ENCODE peak calls at places on chromosomes 2 and 18, in five cellular contexts. One of them, this sample, is unnamed.

GRCh38 chr2:199136681-199137080 is 321.1 kb downstream of the SATB2 start:
- DNase-seq in H7: no peak
- DNase-seq in CD8-positive, alpha-beta memory T cell: no peak
- DNase-seq in prostate gland: no peak
- DNase-seq in fibroblast of pulmonary artery: peak; percentile 27
- DNase-seq in this sample: no peak

GRCh38 chr2:216108967-216109921 is at the start of gene XRCC5:
- DNase-seq in H7: peak; percentile 90
- DNase-seq in CD8-positive, alpha-beta memory T cell: peak; percentile 96
- DNase-seq in prostate gland: peak; percentile 93
- DNase-seq in fibroblast of pulmonary artery: peak; percentile 98
- DNase-seq in this sample: peak; percentile 85

GRCh38 chr2:237593036-237593435 is 2.5 kb upstream of the RAB17 start:
- DNase-seq in H7: no peak
- DNase-seq in CD8-positive, alpha-beta memory T cell: no peak
- DNase-seq in prostate gland: no peak
- DNase-seq in fibroblast of pulmonary artery: no peak
- DNase-seq in this sample: no peak

GRCh38 chr2:233455006-233455405 is 100.7 kb downstream of the DGKD start:
- DNase-seq in H7: no peak
- DNase-seq in CD8-positive, alpha-beta memory T cell: no peak
- DNase-seq in prostate gland: no peak
- DNase-seq in fibroblast of pulmonary artery: no peak
- DNase-seq in this sample: no peak

GRCh38 chr2:33383838-33384237 is 92.6 kb upstream of the RASGRP3 start:
- DNase-seq in H7: no peak
- DNase-seq in CD8-positive, alpha-beta memory T cell: no peak
- DNase-seq in prostate gland: no peak
- DNase-seq in fibroblast of pulmonary artery: no peak
- DNase-seq in this sample: no peak

GRCh38 chr2:10977003-10977402 is 65.3 kb downstream of the KCNF1 start:
- DNase-seq in H7: peak; percentile 59
- DNase-seq in CD8-positive, alpha-beta memory T cell: no peak
- DNase-seq in prostate gland: no peak
- DNase-seq in fibroblast of pulmonary artery: no peak
- DNase-seq in this sample: no peak

GRCh38 chr2:121790276-121790956 is 35.0 kb downstream of the TSN start:
- DNase-seq in H7: peak; percentile 30
- DNase-seq in CD8-positive, alpha-beta memory T cell: no peak
- DNase-seq in prostate gland: no peak
- DNase-seq in fibroblast of pulmonary artery: peak; percentile 89
- DNase-seq in this sample: no peak

GRCh38 chr18:62957885-62958472 is 242.6 kb downstream of the PHLPP1 start:
- DNase-seq in H7: no peak
- DNase-seq in CD8-positive, alpha-beta memory T cell: peak; percentile 24
- DNase-seq in prostate gland: no peak
- DNase-seq in fibroblast of pulmonary artery: peak; percentile 66
- DNase-seq in this sample: peak; percentile 15

GRCh38 chr2:43611987-43612894 is 16.4 kb upstream of the THADA start:
- DNase-seq in H7: peak; percentile 55
- DNase-seq in CD8-positive, alpha-beta memory T cell: peak; percentile 62
- DNase-seq in prostate gland: peak; percentile 64
- DNase-seq in fibroblast of pulmonary artery: peak; percentile 83
- DNase-seq in this sample: no peak

DNA sequence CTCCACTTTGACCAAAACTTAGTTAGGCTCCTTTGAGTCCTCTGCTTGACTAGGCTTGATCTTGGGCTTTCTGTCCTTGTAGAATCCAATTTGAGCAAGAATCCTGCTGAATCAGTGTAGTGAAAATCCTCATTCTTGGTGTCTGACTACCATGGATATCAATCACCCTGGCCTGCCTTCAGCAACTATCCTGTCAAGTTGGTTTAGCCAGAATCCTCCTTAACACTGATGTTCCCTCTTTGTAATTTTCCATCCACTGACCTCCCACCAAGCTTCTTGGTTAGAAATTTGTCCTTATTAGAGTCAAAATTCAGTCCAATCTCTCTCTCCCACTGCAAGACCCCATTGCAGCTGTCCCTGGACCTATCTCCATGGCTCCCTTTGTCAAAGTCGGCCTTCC is 494 bp upstream of the RBM45 start:
- DNase-seq in H7: no peak
- DNase-seq in CD8-positive, alpha-beta memory T cell: no peak
- DNase-seq in prostate gland: no peak
- DNase-seq in fibroblast of pulmonary artery: no peak
- DNase-seq in this sample: no peak
- H3K4me3 ChIP-seq in H7: no peak overlapping the region
- H3K4me3 ChIP-seq in CD8-positive, alpha-beta memory T cell: peak overlapping the region; percentile 88
- H3K4me3 ChIP-seq in prostate gland: peak overlapping the region; percentile 67
- H3K4me3 ChIP-seq in fibroblast of pulmonary artery: no peak overlapping the region
- H3K4me3 ChIP-seq in this sample: peak overlapping the region; percentile 90

DNA sequence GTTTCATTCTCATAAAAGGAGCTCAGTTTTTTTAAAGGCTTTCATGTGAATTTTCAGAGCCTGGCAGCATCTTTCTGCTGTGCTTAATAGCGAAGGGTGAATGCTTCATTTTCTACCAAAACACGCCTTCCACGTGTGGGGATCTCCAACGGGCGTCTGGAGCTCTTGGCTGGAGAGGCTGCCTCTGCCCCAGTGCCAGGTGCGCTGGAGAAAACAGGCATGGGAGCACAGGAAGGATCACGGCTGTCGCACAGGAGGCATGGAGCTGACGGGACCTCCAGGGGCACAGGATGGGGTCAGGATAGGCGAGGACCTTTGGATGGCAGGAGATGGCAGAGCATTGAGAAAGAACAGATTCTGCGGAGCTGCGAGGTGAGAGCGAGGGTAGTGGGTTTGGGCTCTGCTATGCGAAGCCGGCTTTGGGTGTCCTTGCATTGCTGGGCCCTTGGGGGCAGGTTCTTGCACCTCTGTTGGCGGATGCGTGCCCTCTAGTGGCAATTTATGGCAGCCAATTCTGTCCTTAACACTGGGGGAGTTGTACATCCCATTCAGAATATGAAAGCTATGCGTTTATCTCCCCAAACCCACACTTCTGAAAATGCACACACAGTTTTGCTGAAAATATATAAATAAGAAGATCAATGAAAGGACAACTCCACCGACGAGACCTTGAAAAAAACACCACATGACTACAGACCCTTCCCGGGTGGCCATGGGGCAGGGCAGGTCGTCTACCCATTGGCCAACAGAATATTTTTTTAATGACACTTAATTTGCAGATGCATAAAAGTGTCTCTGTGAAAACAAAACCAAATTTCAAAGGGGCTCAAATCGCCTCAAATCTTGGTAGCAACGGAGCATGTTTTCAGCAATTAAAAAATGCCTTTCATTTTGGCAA is 90.4 kb upstream of the SLC35G4 start:
- DNase-seq in H7: peak; percentile 82
- DNase-seq in CD8-positive, alpha-beta memory T cell: no peak
- DNase-seq in prostate gland: peak; percentile 18
- DNase-seq in fibroblast of pulmonary artery: peak; percentile 74
- DNase-seq in this sample: peak; percentile 30
- H3K4me3 ChIP-seq in H7: no peak overlapping the region
- H3K4me3 ChIP-seq in CD8-positive, alpha-beta memory T cell: no peak overlapping the region
- H3K4me3 ChIP-seq in prostate gland: no peak overlapping the region
- H3K4me3 ChIP-seq in fibroblast of pulmonary artery: no peak overlapping the region
- H3K4me3 ChIP-seq in this sample: no peak overlapping the region

GRCh38 chr18:2913398-2914005 is 66.7 kb downstream of the EMILIN2 start:
- DNase-seq in H7: peak; percentile 13
- DNase-seq in CD8-positive, alpha-beta memory T cell: no peak
- DNase-seq in prostate gland: no peak
- DNase-seq in fibroblast of pulmonary artery: no peak
- DNase-seq in this sample: no peak

GRCh38 chr18:2914844-2915243 is 68.0 kb downstream of the EMILIN2 start:
- DNase-seq in H7: peak; percentile 19
- DNase-seq in CD8-positive, alpha-beta memory T cell: no peak
- DNase-seq in prostate gland: no peak
- DNase-seq in fibroblast of pulmonary artery: no peak
- DNase-seq in this sample: no peak

GRCh38 chr18:2914185-2914584 is 67.4 kb downstream of the EMILIN2 start:
- DNase-seq in H7: peak; percentile 16
- DNase-seq in CD8-positive, alpha-beta memory T cell: no peak
- DNase-seq in prostate gland: no peak
- DNase-seq in fibroblast of pulmonary artery: no peak
- DNase-seq in this sample: no peak

GRCh38 chr18:2917255-2918047 is 70.6 kb downstream of the EMILIN2 start:
- DNase-seq in H7: peak; percentile 26
- DNase-seq in CD8-positive, alpha-beta memory T cell: no peak
- DNase-seq in prostate gland: no peak
- DNase-seq in fibroblast of pulmonary artery: no peak
- DNase-seq in this sample: peak; percentile 60

DNA sequence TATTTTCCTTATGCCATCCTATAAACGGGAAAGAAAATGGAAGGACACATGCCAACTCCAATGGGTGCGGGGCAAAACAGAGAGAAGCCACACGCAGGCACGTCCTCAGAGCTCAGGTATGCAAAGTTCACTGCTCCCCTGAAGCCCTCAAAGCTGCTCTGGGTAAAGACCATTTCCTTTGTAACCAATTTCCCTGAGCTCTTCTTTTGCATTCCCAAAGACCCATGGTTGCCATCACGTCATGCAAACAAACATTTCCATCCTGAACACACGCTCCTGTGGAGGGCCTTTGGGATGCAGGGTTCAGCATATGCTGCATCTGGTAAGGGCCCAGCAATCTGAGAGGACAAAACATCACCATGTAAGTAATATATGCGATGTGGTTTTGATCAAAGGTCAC is 69.4 kb downstream of the EMILIN2 start:
- DNase-seq in H7: peak; percentile 73
- DNase-seq in CD8-positive, alpha-beta memory T cell: no peak
- DNase-seq in prostate gland: no peak
- DNase-seq in fibroblast of pulmonary artery: no peak
- DNase-seq in this sample: no peak
- H3K4me3 ChIP-seq in H7: no peak overlapping the region
- H3K4me3 ChIP-seq in CD8-positive, alpha-beta memory T cell: no peak overlapping the region
- H3K4me3 ChIP-seq in prostate gland: no peak overlapping the region
- H3K4me3 ChIP-seq in fibroblast of pulmonary artery: no peak overlapping the region
- H3K4me3 ChIP-seq in this sample: no peak overlapping the region

GRCh38 chr2:22238967-22239366 is 1115.2 kb downstream of the TDRD15 start:
- DNase-seq in H7: no peak
- DNase-seq in CD8-positive, alpha-beta memory T cell: no peak
- DNase-seq in prostate gland: no peak
- DNase-seq in fibroblast of pulmonary artery: no peak
- DNase-seq in this sample: no peak
- H3K4me3 ChIP-seq in H7: no peak overlapping the region
- H3K4me3 ChIP-seq in CD8-positive, alpha-beta memory T cell: no peak overlapping the region
- H3K4me3 ChIP-seq in prostate gland: no peak overlapping the region
- H3K4me3 ChIP-seq in fibroblast of pulmonary artery: no peak overlapping the region
- H3K4me3 ChIP-seq in this sample: no peak overlapping the region

GRCh38 chr2:229206548-229206947 is 64.5 kb downstream of the PID1 start:
- DNase-seq in H7: no peak
- DNase-seq in CD8-positive, alpha-beta memory T cell: no peak
- DNase-seq in prostate gland: peak; percentile 87
- DNase-seq in fibroblast of pulmonary artery: no peak
- DNase-seq in this sample: peak; percentile 58
- H3K4me3 ChIP-seq in H7: no peak overlapping the region
- H3K4me3 ChIP-seq in CD8-positive, alpha-beta memory T cell: no peak overlapping the region
- H3K4me3 ChIP-seq in prostate gland: no peak overlapping the region
- H3K4me3 ChIP-seq in fibroblast of pulmonary artery: no peak overlapping the region
- H3K4me3 ChIP-seq in this sample: no peak overlapping the region

GRCh38 chr18:54805571-54806334 is 22.5 kb upstream of the RAB27B start:
- DNase-seq in H7: no peak
- DNase-seq in CD8-positive, alpha-beta memory T cell: no peak
- DNase-seq in prostate gland: no peak
- DNase-seq in fibroblast of pulmonary artery: peak; percentile 94
- DNase-seq in this sample: no peak
- H3K4me3 ChIP-seq in H7: no peak overlapping the region
- H3K4me3 ChIP-seq in CD8-positive, alpha-beta memory T cell: no peak overlapping the region
- H3K4me3 ChIP-seq in prostate gland: no peak overlapping the region
- H3K4me3 ChIP-seq in fibroblast of pulmonary artery: no peak overlapping the region
- H3K4me3 ChIP-seq in this sample: no peak overlapping the region

DNA sequence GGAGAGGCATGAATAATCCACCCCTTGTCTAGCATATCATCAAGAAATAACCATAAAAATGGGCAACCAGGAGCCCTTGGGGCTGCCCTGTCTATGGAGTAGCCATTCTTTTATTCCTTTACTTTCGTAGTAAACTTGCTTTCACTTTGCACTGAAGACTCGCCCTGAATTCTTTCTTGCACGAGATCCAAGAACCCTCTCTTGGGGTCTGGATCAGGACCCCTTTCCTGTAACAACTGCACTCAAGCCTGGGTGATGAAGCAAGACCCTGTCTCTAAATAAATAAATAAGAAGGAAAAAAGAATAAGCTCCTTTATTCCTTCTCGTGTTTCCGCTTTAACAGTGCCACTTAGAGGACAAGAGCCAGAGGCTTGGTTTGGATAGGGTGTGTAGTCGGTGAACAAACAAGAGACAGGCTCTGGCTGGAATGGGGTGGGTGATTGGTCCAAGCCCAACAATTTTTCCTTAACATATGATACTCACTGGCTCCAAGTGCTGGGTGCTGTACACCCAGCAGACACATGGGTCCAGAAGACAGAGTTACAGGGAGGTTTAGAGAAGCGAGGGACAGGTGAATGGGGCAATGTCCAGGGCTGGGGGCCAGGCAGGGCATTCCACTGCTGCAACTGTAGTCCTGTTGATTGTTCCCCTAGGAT is 77.6 kb downstream of the NCAPH start:
- DNase-seq in H7: no peak
- DNase-seq in CD8-positive, alpha-beta memory T cell: no peak
- DNase-seq in prostate gland: peak; percentile 73
- DNase-seq in fibroblast of pulmonary artery: peak; percentile 8
- DNase-seq in this sample: no peak
- H3K4me3 ChIP-seq in H7: no peak overlapping the region
- H3K4me3 ChIP-seq in CD8-positive, alpha-beta memory T cell: no peak overlapping the region
- H3K4me3 ChIP-seq in prostate gland: peak overlapping the region; percentile 34
- H3K4me3 ChIP-seq in fibroblast of pulmonary artery: peak overlapping the region; percentile 42
- H3K4me3 ChIP-seq in this sample: peak overlapping the region; percentile 31

GRCh38 chr2:70083344-70084156 is 3.7 kb upstream of the PCBP1 start:
- DNase-seq in H7: no peak
- DNase-seq in CD8-positive, alpha-beta memory T cell: no peak
- DNase-seq in prostate gland: no peak
- DNase-seq in fibroblast of pulmonary artery: no peak
- DNase-seq in this sample: no peak
- H3K4me3 ChIP-seq in H7: no peak overlapping the region
- H3K4me3 ChIP-seq in CD8-positive, alpha-beta memory T cell: peak overlapping the region; percentile 2
- H3K4me3 ChIP-seq in prostate gland: no peak overlapping the region
- H3K4me3 ChIP-seq in fibroblast of pulmonary artery: no peak overlapping the region
- H3K4me3 ChIP-seq in this sample: no peak overlapping the region

This sample was measured in LNCaP clone FGC.